ENCODE peak calls at places on chromosomes 11 and 22, in four cellular contexts. U is fibroblast of lung, Q is GM13976, D is neural crest cell. I is an unnamed sample.

GRCh38 chr11:113906038-113906437 is 1.4 kb downstream of the HTR3B start:
- DNase-seq in U (peak), Q (no peak), D (no peak), I (peak)

GRCh38 chr22:45777046-45777851 is 105.6 kb downstream of the ATXN10 start:
- DNase-seq in U (peak), Q (no peak), D (no peak), I (no peak)

GRCh38 chr11:125075242-125075625 is 12.1 kb downstream of the SLC37A2 start:
- DNase-seq in U (no peak), Q (peak), D (no peak), I (no peak)

GRCh38 chr11:48107188-48107704 is 109.4 kb upstream of the OR4B1 start:
- DNase-seq in U (peak), Q (peak), D (no peak), I (no peak)

GRCh38 chr22:28329582-28330073 is 350.0 kb downstream of the TTC28 start:
- DNase-seq in U (peak), Q (no peak), D (no peak), I (no peak)

GRCh38 chr11:38411149-38411548 is 1813.1 kb upstream of the RAG2 start:
- DNase-seq in U (no peak), Q (no peak), D (no peak), I (no peak)

GRCh38 chr11:62077136-62077535 is 46.7 kb upstream of the INCENP start:
- DNase-seq in U (no peak), Q (no peak), D (no peak), I (no peak)

GRCh38 chr11:113663567-113663966 is 42.5 kb downstream of the TMPRSS5 start:
- DNase-seq in U (peak), Q (no peak), D (no peak), I (no peak)

GRCh38 chr11:20131744-20132666 is 28.3 kb downstream of the DBX1 start:
- DNase-seq in U (peak), Q (peak), D (peak), I (peak)

GRCh38 chr11:79160786-79161403 is 279.9 kb downstream of the TENM4 start:
- DNase-seq in U (peak), Q (no peak), D (no peak), I (peak)

GRCh38 chr11:59030037-59030436 is 56.1 kb upstream of the GLYATL1B start:
- DNase-seq in U (no peak), Q (no peak), D (no peak), I (no peak)

GRCh38 chr11:10107522-10107921 is 186.5 kb downstream of the SBF2 start:
- DNase-seq in U (no peak), Q (no peak), D (no peak), I (no peak)

GRCh38 chr11:125933030-125933813 is 12.6 kb upstream of the VSIG10L2 start:
- DNase-seq in U (no peak), Q (no peak), D (no peak), I (no peak)

GRCh38 chr11:126174816-126175215 is 36.6 kb downstream of the RPUSD4 start:
- DNase-seq in U (no peak), Q (no peak), D (no peak), I (no peak)

GRCh38 chr11:63032451-63032850 is 16.8 kb upstream of the SLC22A8 start:
- DNase-seq in U (no peak), Q (no peak), D (no peak), I (no peak)

GRCh38 chr22:35114296-35114980 is 48.5 kb downstream of the ISX start:
- DNase-seq in U (no peak), Q (no peak), D (no peak), I (no peak)

GRCh38 chr11:76588455-76589325 is 81.9 kb downstream of the LRRC32 start:
- DNase-seq in U (no peak), Q (peak), D (no peak), I (no peak)

GRCh38 chr22:49880281-49880680 is 26.6 kb downstream of the ZBED4 start:
- DNase-seq in U (peak), Q (peak), D (no peak), I (no peak)

GRCh38 chr11:62805991-62806441 is 776 bp upstream of the NXF1 start:
- DNase-seq in U (peak), Q (peak), D (no peak), I (no peak)

GRCh38 chr22:38755155-38755910 is 465 bp downstream of the SUN2 start:
- DNase-seq in U (peak), Q (peak), D (peak), I (peak)

GRCh38 chr22:39088688-39089032 is 8.4 kb upstream of the APOBEC3H start:
- DNase-seq in U (no peak), Q (no peak), D (no peak), I (no peak)

GRCh38 chr22:48350456-48350855 is 1477.2 kb downstream of the BRD1 start:
- DNase-seq in U (no peak), Q (no peak), D (no peak), I (no peak)

GRCh38 chr11:102410382-102410784 is 42.2 kb downstream of the TMEM123 start:
- DNase-seq in U (peak), Q (no peak), D (no peak), I (no peak)

GRCh38 chr11:68552542-68552941 is 92.0 kb downstream of the PPP6R3 start:
- DNase-seq in U (no peak), Q (no peak), D (no peak), I (no peak)

GRCh38 chr11:66047541-66048365 is 1.2 kb downstream of the GAL3ST3 start:
- DNase-seq in U (peak), Q (no peak), D (no peak), I (no peak)

GRCh38 chr11:35990816-35991215 is 47.0 kb downstream of the LDLRAD3 start:
- DNase-seq in U (no peak), Q (no peak), D (no peak), I (no peak)

GRCh38 chr11:8597182-8597581 is 3.2 kb upstream of the STK33 start:
- DNase-seq in U (peak), Q (no peak), D (no peak), I (no peak)

GRCh38 chr11:8760896-8761295 is 78.3 kb downstream of the RPL27A start:
- DNase-seq in U (peak), Q (no peak), D (no peak), I (no peak)

GRCh38 chr11:27864046-27865025 is 164.1 kb upstream of the BDNF start:
- DNase-seq in U (peak), Q (no peak), D (no peak), I (peak)

GRCh38 chr11:117169726-117170125 is 8.8 kb upstream of the SIDT2 start:
- DNase-seq in U (no peak), Q (no peak), D (no peak), I (no peak)

GRCh38 chr11:106917973-106918372 is 100.3 kb downstream of the GUCY1A2 start:
- DNase-seq in U (no peak), Q (peak), D (peak), I (peak)

GRCh38 chr22:17580461-17581031 is 17.2 kb downstream of the SLC25A18 start:
- DNase-seq in U (peak), Q (peak), D (no peak), I (no peak)

GRCh38 chr11:128716661-128717210 is 22.9 kb downstream of the FLI1 start:
- DNase-seq in U (peak), Q (no peak), D (no peak), I (no peak)

GRCh38 chr11:116577273-116577672 is 195.5 kb downstream of the BUD13 start:
- DNase-seq in U (no peak), Q (no peak), D (no peak), I (no peak)

GRCh38 chr11:23988381-23989006 is 508.4 kb upstream of the LUZP2 start:
- DNase-seq in U (peak), Q (no peak), D (no peak), I (no peak)

GRCh38 chr11:68498903-68499883 is 38.6 kb downstream of the PPP6R3 start:
- DNase-seq in U (no peak), Q (no peak), D (no peak), I (no peak)

GRCh38 chr11:60928563-60929001 is 4.3 kb downstream of the TMEM132A start:
- DNase-seq in U (no peak), Q (no peak), D (no peak), I (no peak)

GRCh38 chr11:2268911-2269600 is 1.3 kb downstream of the ASCL2 start:
- DNase-seq in U (peak), Q (peak), D (peak), I (peak)

GRCh38 chr11:75506827-75507226 is 18.9 kb downstream of the GDPD5 start:
- DNase-seq in U (no peak), Q (no peak), D (no peak), I (no peak)

GRCh38 chr11:34366522-34366921 is 8.7 kb upstream of the ABTB2 start:
- DNase-seq in U (no peak), Q (peak), D (no peak), I (no peak)

GRCh38 chr11:34359548-34359891 is 1.7 kb upstream of the ABTB2 start:
- DNase-seq in U (no peak), Q (peak), D (no peak), I (no peak)

GRCh38 chr11:34360056-34360455 is 2.2 kb upstream of the ABTB2 start:
- DNase-seq in U (no peak), Q (no peak), D (no peak), I (no peak)

GRCh38 chr11:34363363-34364084 is 5.7 kb upstream of the ABTB2 start:
- DNase-seq in U (no peak), Q (no peak), D (no peak), I (no peak)

GRCh38 chr11:34364102-34364501 is 6.3 kb upstream of the ABTB2 start:
- DNase-seq in U (peak), Q (no peak), D (no peak), I (no peak)
- TF ChIP-seq CTCF in U (no peak), Q (no peak), D (no peak), I (no peak)

GRCh38 chr22:37413546-37413945 is 13.7 kb downstream of the ELFN2 start:
- DNase-seq in U (no peak), Q (no peak), D (no peak), I (no peak)

GRCh38 chr22:37409557-37409956 is 17.7 kb downstream of the ELFN2 start:
- DNase-seq in U (no peak), Q (no peak), D (no peak), I (no peak)

GRCh38 chr22:37412445-37413250 is 14.6 kb downstream of the ELFN2 start:
- DNase-seq in U (no peak), Q (no peak), D (no peak), I (no peak)

GRCh38 chr22:37410174-37411055 is 16.9 kb downstream of the ELFN2 start:
- DNase-seq in U (no peak), Q (no peak), D (no peak), I (no peak)

GRCh38 chr22:37411655-37412054 is 15.6 kb downstream of the ELFN2 start:
- DNase-seq in U (no peak), Q (no peak), D (no peak), I (no peak)
- TF ChIP-seq CTCF in U (no peak), Q (no peak), D (no peak), I (no peak)

GRCh38 chr11:11577932-11578331 is 43.9 kb downstream of the GALNT18 start:
- DNase-seq in U (no peak), Q (no peak), D (no peak), I (no peak)

GRCh38 chr11:11580831-11581492 is 40.8 kb downstream of the GALNT18 start:
- DNase-seq in U (no peak), Q (no peak), D (no peak), I (no peak)

GRCh38 chr11:11580012-11580411 is 41.8 kb downstream of the GALNT18 start:
- DNase-seq in U (no peak), Q (no peak), D (no peak), I (no peak)

GRCh38 chr11:11578542-11578941 is 43.3 kb downstream of the GALNT18 start:
- DNase-seq in U (no peak), Q (no peak), D (no peak), I (no peak)

DNA sequence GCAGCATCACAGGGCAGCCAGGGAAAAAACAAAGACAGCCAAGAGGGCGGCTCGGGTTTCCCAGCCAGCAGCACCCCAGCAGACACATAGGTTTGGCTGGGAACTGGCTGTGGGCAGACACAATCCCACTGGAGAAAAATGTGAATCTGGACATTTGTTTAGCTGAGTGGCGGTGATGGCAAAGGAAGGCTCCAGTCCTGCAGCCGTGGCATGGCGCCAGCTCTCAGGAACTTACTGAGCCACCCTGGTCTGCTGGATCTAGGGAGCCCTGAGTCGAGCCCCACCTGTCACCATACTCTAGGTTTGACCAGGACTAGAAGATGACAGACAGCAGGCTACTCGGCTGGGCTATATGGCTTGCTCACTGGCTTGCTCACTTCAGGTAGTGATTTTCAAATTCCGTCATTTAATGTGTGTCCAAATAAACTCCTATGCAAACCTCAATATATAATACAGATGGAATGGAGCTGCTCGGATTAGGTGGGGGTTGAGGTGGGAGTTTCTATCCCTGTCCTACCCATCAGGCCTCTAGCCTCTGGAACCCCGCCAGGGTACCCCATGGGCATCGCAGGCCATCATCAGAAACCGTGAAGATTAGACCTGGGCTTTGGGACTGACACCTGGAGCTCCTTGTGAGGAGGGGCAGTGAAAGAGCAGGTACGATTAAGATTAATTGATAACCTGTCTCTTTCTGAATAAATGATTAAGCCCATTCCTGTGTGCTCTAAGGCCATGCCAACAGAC is 42.6 kb downstream of the GALNT18 start:
- DNase-seq in U (no peak), Q (no peak), D (no peak), I (no peak)
- TF ChIP-seq CTCF in U (no peak), Q (no peak), D (no peak), I (no peak)

DNA sequence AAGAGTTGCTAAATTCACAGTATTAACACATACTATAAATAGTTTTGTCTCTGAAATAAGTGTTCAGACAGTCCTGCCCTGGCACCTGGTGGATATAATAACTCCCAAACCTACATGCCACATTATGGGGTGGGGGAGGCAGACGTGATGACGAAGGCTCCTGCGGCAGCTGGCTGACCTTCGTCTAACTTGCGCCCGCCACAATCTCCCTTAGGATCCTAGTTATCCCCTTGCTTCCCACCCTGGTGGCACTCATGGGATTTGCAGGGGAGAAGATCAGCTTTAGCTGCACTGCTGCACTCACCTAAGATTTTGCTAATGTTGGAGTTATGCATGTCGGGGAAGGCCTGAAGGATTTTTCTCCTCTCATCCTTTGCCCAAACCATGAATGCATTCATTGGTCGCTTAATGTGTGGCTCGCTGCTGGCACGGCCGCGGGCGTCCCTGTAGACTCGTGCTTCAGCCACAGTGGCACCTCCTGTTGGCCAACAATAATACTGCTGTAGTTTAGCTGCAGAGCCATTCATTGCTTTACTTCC is 367.6 kb downstream of the SOX6 start:
- DNase-seq in U (no peak), Q (no peak), D (peak), I (no peak)
- TF ChIP-seq CTCF in U (no peak), Q (no peak), D (peak), I (peak)

GRCh38 chr22:29470159-29470855 is 9.7 kb upstream of the NEFH start:
- DNase-seq in U (peak), Q (peak), D (peak), I (peak)
- TF ChIP-seq CTCF in U (peak), Q (peak), D (peak), I (peak)

GRCh38 chr22:36568846-36569245 is 39.9 kb upstream of the EIF3D start:
- DNase-seq in U (no peak), Q (no peak), D (no peak), I (no peak)

GRCh38 chr22:36566720-36567119 is 37.8 kb upstream of the EIF3D start:
- DNase-seq in U (no peak), Q (no peak), D (no peak), I (no peak)

GRCh38 chr22:36571991-36572390 is 43.0 kb upstream of the EIF3D start:
- DNase-seq in U (no peak), Q (no peak), D (no peak), I (no peak)

GRCh38 chr22:36573815-36574350 is 44.9 kb upstream of the EIF3D start:
- DNase-seq in U (no peak), Q (no peak), D (no peak), I (peak)

GRCh38 chr22:36569999-36570398 is 41.0 kb upstream of the EIF3D start:
- DNase-seq in U (peak), Q (no peak), D (peak), I (peak)
- TF ChIP-seq CTCF in U (peak), Q (no peak), D (peak), I (no peak)

DNA sequence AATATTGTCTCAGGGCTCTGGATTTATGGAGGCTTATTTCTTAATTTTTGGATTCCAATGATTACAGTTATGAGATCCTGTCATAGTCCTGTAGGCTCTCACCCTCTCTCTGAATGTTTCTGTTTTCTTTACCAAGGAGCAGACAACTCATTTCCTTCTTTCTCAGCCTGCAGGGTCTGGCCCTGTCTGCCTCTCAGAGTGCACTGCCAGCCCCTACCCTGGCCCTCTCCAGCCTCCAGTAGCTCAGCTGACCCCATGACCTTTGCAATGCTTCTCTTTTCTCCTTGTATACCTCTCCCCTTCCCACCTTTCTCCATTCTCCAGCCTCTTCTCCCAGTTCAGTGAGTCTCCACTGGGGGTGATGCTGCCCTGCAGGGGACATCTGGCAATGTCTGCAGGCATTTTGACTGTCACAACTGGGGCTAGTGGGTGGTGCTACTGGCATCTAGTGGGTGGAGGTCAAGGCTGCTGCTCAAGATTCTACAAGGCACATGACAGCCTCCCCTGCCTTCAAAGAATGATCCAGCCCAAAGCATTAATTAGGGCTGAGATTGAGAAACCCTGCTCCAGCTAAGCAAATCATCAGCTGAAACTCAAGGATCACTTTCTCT is 78.8 kb downstream of the APIP start:
- DNase-seq in U (no peak), Q (no peak), D (no peak), I (no peak)
- TF ChIP-seq CTCF in U (no peak), Q (no peak), D (no peak), I (no peak)

GRCh38 chr11:46302866-46303265 is 25.4 kb downstream of the CREB3L1 start:
- DNase-seq in U (no peak), Q (peak), D (no peak), I (no peak)

GRCh38 chr11:46298699-46299424 is 21.4 kb downstream of the CREB3L1 start:
- DNase-seq in U (peak), Q (no peak), D (no peak), I (no peak)

GRCh38 chr11:46300270-46300669 is 22.8 kb downstream of the CREB3L1 start:
- DNase-seq in U (no peak), Q (no peak), D (no peak), I (no peak)

GRCh38 chr11:46296520-46297448 is 19.3 kb downstream of the CREB3L1 start:
- DNase-seq in U (peak), Q (no peak), D (peak), I (peak)

DNA sequence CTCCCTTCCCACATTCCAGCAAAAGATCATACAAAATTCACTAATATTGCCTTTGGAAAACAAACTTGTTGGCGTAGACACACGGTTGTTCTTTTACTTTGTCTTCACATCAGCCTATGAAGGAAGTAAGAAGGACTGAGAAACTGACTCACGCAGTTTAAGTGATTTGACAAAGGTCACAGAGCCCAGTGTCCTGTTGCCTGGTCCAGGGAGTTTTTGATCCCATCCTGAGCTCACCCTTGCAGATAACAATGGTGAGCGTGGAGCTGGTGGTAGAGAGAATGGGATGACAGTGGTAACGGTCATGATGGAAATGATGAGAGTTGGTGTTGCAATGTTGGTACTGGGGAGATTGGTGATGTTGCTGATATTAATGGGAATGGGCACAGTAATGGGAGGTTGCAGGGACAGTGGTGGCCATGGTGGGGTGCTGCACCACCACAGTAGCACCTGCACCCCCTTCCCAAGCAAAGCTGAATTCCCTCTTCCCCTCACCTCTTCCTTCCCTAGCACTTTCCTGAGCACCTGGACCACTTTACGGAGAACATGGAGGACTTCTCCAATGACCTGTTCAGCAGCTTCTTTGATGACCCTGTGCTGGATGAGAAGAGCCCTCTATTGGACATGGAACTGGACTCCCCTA is 22.1 kb downstream of the CREB3L1 start:
- DNase-seq in U (no peak), Q (no peak), D (no peak), I (no peak)
- TF ChIP-seq CTCF in U (peak), Q (no peak), D (no peak), I (no peak)